ENCODE peak calls at places on chromosomes 4 and X, in six cellular contexts. One of them, this sample, is unnamed.

GRCh38 chrX:39975094-39975865 is 122.5 kb downstream of the BCOR start:
- DNase-seq in astrocyte: no peak
- DNase-seq in fibroblast of lung: no peak
- DNase-seq in HCT116: peak; percentile 85
- DNase-seq in neuronal stem cell: no peak
- DNase-seq in endodermal cell: no peak
- DNase-seq in this sample: peak; percentile 80

GRCh38 chr4:137641554-137641953 is 109.3 kb upstream of the PCDH18 start:
- DNase-seq in astrocyte: peak; percentile 18
- DNase-seq in fibroblast of lung: peak; percentile 24
- DNase-seq in HCT116: no peak
- DNase-seq in neuronal stem cell: no peak
- DNase-seq in endodermal cell: no peak
- DNase-seq in this sample: no peak

GRCh38 chrX:13607996-13608365 is 38.6 kb downstream of the EGFL6 start:
- DNase-seq in astrocyte: no peak
- DNase-seq in fibroblast of lung: no peak
- DNase-seq in HCT116: no peak
- DNase-seq in neuronal stem cell: no peak
- DNase-seq in endodermal cell: peak; percentile 54
- DNase-seq in this sample: no peak

GRCh38 chr4:7863911-7864681 is 75.6 kb downstream of the AFAP1 start:
- DNase-seq in astrocyte: no peak
- DNase-seq in fibroblast of lung: peak; percentile 47
- DNase-seq in HCT116: no peak
- DNase-seq in neuronal stem cell: no peak
- DNase-seq in endodermal cell: no peak
- DNase-seq in this sample: no peak

GRCh38 chrX:118872102-118872566 is 48.5 kb downstream of the ZCCHC12 start:
- DNase-seq in astrocyte: no peak
- DNase-seq in fibroblast of lung: no peak
- DNase-seq in HCT116: no peak
- DNase-seq in neuronal stem cell: no peak
- DNase-seq in endodermal cell: no peak
- DNase-seq in this sample: no peak

GRCh38 chr4:62544428-62544827 is 1344.3 kb downstream of the ADGRL3 start:
- DNase-seq in astrocyte: peak; percentile 4
- DNase-seq in fibroblast of lung: peak; percentile 6
- DNase-seq in HCT116: no peak
- DNase-seq in neuronal stem cell: no peak
- DNase-seq in endodermal cell: no peak
- DNase-seq in this sample: no peak

GRCh38 chr4:56255820-56256219 is 131.5 kb downstream of the AASDH start:
- DNase-seq in astrocyte: no peak
- DNase-seq in fibroblast of lung: no peak
- DNase-seq in HCT116: no peak
- DNase-seq in neuronal stem cell: no peak
- DNase-seq in endodermal cell: no peak
- DNase-seq in this sample: no peak

GRCh38 chr4:145530189-145530588 is 48.5 kb downstream of the SMAD1 start:
- DNase-seq in astrocyte: no peak
- DNase-seq in fibroblast of lung: no peak
- DNase-seq in HCT116: no peak
- DNase-seq in neuronal stem cell: no peak
- DNase-seq in endodermal cell: no peak
- DNase-seq in this sample: no peak

GRCh38 chr4:83197555-83198235 is 83.2 kb upstream of the PLAC8 start:
- DNase-seq in astrocyte: no peak
- DNase-seq in fibroblast of lung: no peak
- DNase-seq in HCT116: no peak
- DNase-seq in neuronal stem cell: no peak
- DNase-seq in endodermal cell: peak; percentile 78
- DNase-seq in this sample: no peak

GRCh38 chrX:54481751-54482150 is 14.3 kb downstream of the FGD1 start:
- DNase-seq in astrocyte: no peak
- DNase-seq in fibroblast of lung: no peak
- DNase-seq in HCT116: no peak
- DNase-seq in neuronal stem cell: no peak
- DNase-seq in endodermal cell: peak; percentile 72
- DNase-seq in this sample: no peak

GRCh38 chr4:75497133-75497532 is 17.1 kb downstream of the RCHY1 start:
- DNase-seq in astrocyte: peak; percentile 14
- DNase-seq in fibroblast of lung: peak; percentile 36
- DNase-seq in HCT116: no peak
- DNase-seq in neuronal stem cell: no peak
- DNase-seq in endodermal cell: no peak
- DNase-seq in this sample: no peak

GRCh38 chrX:75107863-75108509 is 48.1 kb downstream of the ABCB7 start:
- DNase-seq in astrocyte: no peak
- DNase-seq in fibroblast of lung: no peak
- DNase-seq in HCT116: no peak
- DNase-seq in neuronal stem cell: no peak
- DNase-seq in endodermal cell: peak; percentile 56
- DNase-seq in this sample: no peak

GRCh38 chr4:22987861-22988260 is 295.1 kb downstream of the GBA3 start:
- DNase-seq in astrocyte: peak; percentile 92
- DNase-seq in fibroblast of lung: peak; percentile 94
- DNase-seq in HCT116: no peak
- DNase-seq in neuronal stem cell: no peak
- DNase-seq in endodermal cell: no peak
- DNase-seq in this sample: no peak

GRCh38 chr4:3207531-3208037 is 41.4 kb upstream of the MSANTD1 start:
- DNase-seq in astrocyte: no peak
- DNase-seq in fibroblast of lung: no peak
- DNase-seq in HCT116: no peak
- DNase-seq in neuronal stem cell: no peak
- DNase-seq in endodermal cell: no peak
- DNase-seq in this sample: no peak

GRCh38 chr4:140595065-140595464 is 26.3 kb upstream of the UCP1 start:
- DNase-seq in astrocyte: no peak
- DNase-seq in fibroblast of lung: peak; percentile 3
- DNase-seq in HCT116: peak; percentile 37
- DNase-seq in neuronal stem cell: no peak
- DNase-seq in endodermal cell: peak; percentile 81
- DNase-seq in this sample: no peak

GRCh38 chr4:60155088-60155487 is 1045.0 kb upstream of the ADGRL3 start:
- DNase-seq in astrocyte: no peak
- DNase-seq in fibroblast of lung: no peak
- DNase-seq in HCT116: no peak
- DNase-seq in neuronal stem cell: no peak
- DNase-seq in endodermal cell: no peak
- DNase-seq in this sample: no peak

GRCh38 chr4:160567634-160568033 is 1464.8 kb downstream of the RAPGEF2 start:
- DNase-seq in astrocyte: no peak
- DNase-seq in fibroblast of lung: no peak
- DNase-seq in HCT116: no peak
- DNase-seq in neuronal stem cell: no peak
- DNase-seq in endodermal cell: no peak
- DNase-seq in this sample: no peak

GRCh38 chr4:150402968-150403367 is 179.0 kb upstream of the MAB21L2 start:
- DNase-seq in astrocyte: no peak
- DNase-seq in fibroblast of lung: peak; percentile 31
- DNase-seq in HCT116: no peak
- DNase-seq in neuronal stem cell: no peak
- DNase-seq in endodermal cell: peak; percentile 49
- DNase-seq in this sample: peak; percentile 79

GRCh38 chr4:168630445-168631187 is 133.8 kb downstream of the PALLD start:
- DNase-seq in astrocyte: peak; percentile 98
- DNase-seq in fibroblast of lung: peak; percentile 98
- DNase-seq in HCT116: no peak
- DNase-seq in neuronal stem cell: no peak
- DNase-seq in endodermal cell: no peak
- DNase-seq in this sample: no peak

GRCh38 chr4:140643571-140644055 is 74.9 kb upstream of the UCP1 start:
- DNase-seq in astrocyte: no peak
- DNase-seq in fibroblast of lung: no peak
- DNase-seq in HCT116: no peak
- DNase-seq in neuronal stem cell: no peak
- DNase-seq in endodermal cell: no peak
- DNase-seq in this sample: no peak

GRCh38 chr4:28093071-28093470 is 1232.4 kb downstream of the STIM2 start:
- DNase-seq in astrocyte: no peak
- DNase-seq in fibroblast of lung: no peak
- DNase-seq in HCT116: no peak
- DNase-seq in neuronal stem cell: no peak
- DNase-seq in endodermal cell: no peak
- DNase-seq in this sample: no peak

GRCh38 chrX:136541294-136541693 is 9.3 kb downstream of the VGLL1 start:
- DNase-seq in astrocyte: no peak
- DNase-seq in fibroblast of lung: no peak
- DNase-seq in HCT116: no peak
- DNase-seq in neuronal stem cell: no peak
- DNase-seq in endodermal cell: no peak
- DNase-seq in this sample: no peak

GRCh38 chr4:3108211-3108610 is 33.7 kb downstream of the HTT start:
- DNase-seq in astrocyte: no peak
- DNase-seq in fibroblast of lung: no peak
- DNase-seq in HCT116: no peak
- DNase-seq in neuronal stem cell: no peak
- DNase-seq in endodermal cell: no peak
- DNase-seq in this sample: no peak

GRCh38 chr4:95549246-95550138 is 719 bp upstream of the UNC5C start:
- DNase-seq in astrocyte: peak; percentile 52
- DNase-seq in fibroblast of lung: peak; percentile 62
- DNase-seq in HCT116: no peak
- DNase-seq in neuronal stem cell: peak; percentile 43
- DNase-seq in endodermal cell: peak; percentile 86
- DNase-seq in this sample: peak; percentile 93

GRCh38 chrX:78048036-78048435 is 56.0 kb upstream of the PGK1 start:
- DNase-seq in astrocyte: no peak
- DNase-seq in fibroblast of lung: no peak
- DNase-seq in HCT116: no peak
- DNase-seq in neuronal stem cell: no peak
- DNase-seq in endodermal cell: no peak
- DNase-seq in this sample: no peak
- H3K36me3 ChIP-seq in astrocyte: no peaks in the 10 kb centered on the region
- H3K36me3 ChIP-seq in fibroblast of lung: no peaks in the 10 kb centered on the region
- H3K36me3 ChIP-seq in HCT116: no peaks in the 10 kb centered on the region
- H3K36me3 ChIP-seq in neuronal stem cell: no peaks in the 10 kb centered on the region
- H3K36me3 ChIP-seq in endodermal cell: no peaks in the 10 kb centered on the region
- H3K36me3 ChIP-seq in this sample: no peaks in the 10 kb centered on the region

DNA sequence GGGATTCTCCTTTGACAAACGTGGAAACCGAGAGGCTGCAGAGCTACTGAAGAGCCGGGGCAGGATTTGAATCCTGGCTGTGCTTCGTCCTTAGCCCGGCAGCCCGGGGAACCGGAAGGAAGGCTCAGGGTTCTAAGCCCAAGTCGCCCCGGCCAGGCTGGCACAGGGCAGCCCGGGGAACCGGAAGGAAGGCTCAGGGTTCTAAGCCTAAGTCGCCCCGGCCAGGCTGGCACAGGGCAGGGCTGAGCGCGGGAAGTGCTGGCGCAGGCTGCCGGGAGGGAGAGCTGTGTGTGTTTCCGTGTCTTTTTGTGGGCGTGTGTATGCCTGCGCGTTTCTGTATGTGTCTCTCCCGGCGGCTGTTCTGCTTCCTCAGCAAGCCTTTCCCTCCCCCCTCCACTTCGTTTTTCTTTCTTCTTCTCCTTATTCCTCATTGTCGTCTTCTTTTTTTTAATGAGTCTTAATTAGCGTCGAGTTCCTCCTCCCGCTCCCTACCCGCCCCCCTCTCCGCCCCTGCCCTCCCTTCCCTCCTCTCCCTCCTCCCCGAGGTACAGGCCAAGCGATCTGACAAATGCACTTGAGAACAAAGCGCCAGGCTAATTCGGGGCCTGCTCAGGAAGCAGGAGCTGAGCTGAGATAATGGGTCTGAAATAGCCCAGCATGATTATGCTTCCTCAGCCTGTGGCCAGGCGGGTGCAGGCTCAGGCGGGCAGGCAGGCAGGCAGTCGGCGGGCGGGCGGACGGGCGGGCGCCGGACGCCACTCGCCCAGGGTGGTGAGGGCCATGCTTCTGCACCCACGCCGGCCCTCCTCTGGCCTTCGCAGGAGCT is 65.9 kb downstream of the EFNB1 start:
- DNase-seq in astrocyte: peak; percentile 63
- DNase-seq in fibroblast of lung: peak; percentile 72
- DNase-seq in HCT116: no peak
- DNase-seq in neuronal stem cell: peak; percentile 73
- DNase-seq in endodermal cell: peak; percentile 64
- DNase-seq in this sample: peak; percentile 86
- H3K9ac ChIP-seq in astrocyte: peak overlapping the region; percentile 14
- H3K9ac ChIP-seq in fibroblast of lung: no peak overlapping the region
- H3K9ac ChIP-seq in HCT116: no peak overlapping the region
- H3K9ac ChIP-seq in neuronal stem cell: peak overlapping the region; percentile 70
- H3K9ac ChIP-seq in endodermal cell: no peak overlapping the region
- H3K9ac ChIP-seq in this sample: peak overlapping the region; percentile 24

GRCh38 chr4:71830-72229 is 18.7 kb downstream of the ZNF595 start:
- DNase-seq in astrocyte: no peak
- DNase-seq in fibroblast of lung: no peak
- DNase-seq in HCT116: no peak
- DNase-seq in neuronal stem cell: no peak
- DNase-seq in endodermal cell: no peak
- DNase-seq in this sample: no peak
- H3K36me3 ChIP-seq in astrocyte: peaks cover 15% of the 10 kb centered on the region
- H3K36me3 ChIP-seq in fibroblast of lung: peaks cover 5% of the 10 kb centered on the region
- H3K36me3 ChIP-seq in HCT116: no peaks in the 10 kb centered on the region
- H3K36me3 ChIP-seq in neuronal stem cell: peaks cover 17% of the 10 kb centered on the region
- H3K36me3 ChIP-seq in endodermal cell: peaks cover 78% of the 10 kb centered on the region
- H3K36me3 ChIP-seq in this sample: peaks cover 33% of the 10 kb centered on the region

DNA sequence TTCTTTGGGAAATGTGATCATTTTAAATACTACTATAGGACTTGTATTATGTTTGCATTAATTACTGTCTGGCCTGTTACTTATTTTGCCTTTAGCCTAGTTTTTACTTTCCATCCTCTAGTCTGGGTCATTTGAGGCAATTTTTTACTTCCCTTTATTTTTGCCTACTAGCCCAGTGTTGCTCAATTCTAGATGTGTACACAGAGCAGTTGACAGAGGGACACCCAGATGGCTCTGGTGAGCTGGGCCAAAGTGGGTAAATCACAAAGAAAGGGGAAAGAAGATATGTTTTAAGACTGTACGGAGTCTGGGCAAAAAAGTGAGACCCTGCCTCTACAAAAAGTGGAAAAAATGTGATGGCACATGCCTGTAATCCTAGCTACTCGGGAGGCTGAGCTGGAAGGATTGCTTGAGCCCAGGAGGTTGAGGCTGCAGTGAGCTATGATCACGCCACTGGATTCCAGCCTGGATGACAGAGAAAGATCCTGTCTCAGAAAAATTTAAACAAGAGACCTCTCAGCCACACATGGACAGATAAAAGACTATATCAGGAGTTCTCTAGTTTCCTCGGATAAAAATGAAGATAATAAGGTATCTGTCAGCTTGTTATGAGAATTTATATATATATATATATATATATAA is 35.7 kb downstream of the APOO start:
- DNase-seq in astrocyte: no peak
- DNase-seq in fibroblast of lung: no peak
- DNase-seq in HCT116: no peak
- DNase-seq in neuronal stem cell: no peak
- DNase-seq in endodermal cell: no peak
- DNase-seq in this sample: no peak
- H3K9ac ChIP-seq in astrocyte: no peak overlapping the region
- H3K9ac ChIP-seq in fibroblast of lung: no peak overlapping the region
- H3K9ac ChIP-seq in HCT116: no peak overlapping the region
- H3K9ac ChIP-seq in neuronal stem cell: no peak overlapping the region
- H3K9ac ChIP-seq in endodermal cell: no peak overlapping the region
- H3K9ac ChIP-seq in this sample: no peak overlapping the region